ENCODE peak calls at places on chromosomes 2 and 18, in five cellular contexts. One of them, this sample, is unnamed.

GRCh38 chr2:176126929-176127768 is 2.4 kb upstream of the HOXD8 start:
- DNase-seq in HCT116: no peak
- DNase-seq in mammary epithelial cell: no peak
- DNase-seq in IMR-90: peak; percentile 58
- DNase-seq in fibroblast of lung: peak; percentile 73
- DNase-seq in this sample: peak; percentile 80

GRCh38 chr2:235523021-235523420 is 29.2 kb downstream of the AGAP1 start:
- DNase-seq in HCT116: no peak
- DNase-seq in fibroblast of lung: no peak
- DNase-seq in mammary epithelial cell: no peak
- DNase-seq in IMR-90: no peak
- DNase-seq in this sample: no peak

GRCh38 chr18:63237911-63238710 is 81.5 kb downstream of the BCL2 start:
- DNase-seq in IMR-90: peak; percentile 85
- DNase-seq in mammary epithelial cell: peak; percentile 72
- DNase-seq in HCT116: peak; percentile 31
- DNase-seq in fibroblast of lung: peak; percentile 96
- DNase-seq in this sample: peak; percentile 65

GRCh38 chr18:57054891-57055290 is 92.0 kb upstream of the BOD1L2 start:
- DNase-seq in IMR-90: no peak
- DNase-seq in mammary epithelial cell: no peak
- DNase-seq in HCT116: no peak
- DNase-seq in fibroblast of lung: no peak
- DNase-seq in this sample: no peak

GRCh38 chr2:235639387-235639786 is 145.5 kb downstream of the AGAP1 start:
- DNase-seq in mammary epithelial cell: peak; percentile 36
- DNase-seq in IMR-90: peak; percentile 95
- DNase-seq in fibroblast of lung: peak; percentile 91
- DNase-seq in HCT116: no peak
- DNase-seq in this sample: peak; percentile 65

GRCh38 chr2:28643911-28644334 is 107.7 kb upstream of the PPP1CB start:
- DNase-seq in HCT116: no peak
- DNase-seq in IMR-90: peak; percentile 72
- DNase-seq in mammary epithelial cell: peak; percentile 93
- DNase-seq in fibroblast of lung: peak; percentile 90
- DNase-seq in this sample: peak; percentile 65

GRCh38 chr2:31382452-31383120 is 32.0 kb downstream of the XDH start:
- DNase-seq in mammary epithelial cell: peak; percentile 56
- DNase-seq in fibroblast of lung: peak; percentile 40
- DNase-seq in IMR-90: peak; percentile 79
- DNase-seq in HCT116: no peak
- DNase-seq in this sample: no peak

GRCh38 chr2:187594801-187595200 is 40.6 kb upstream of the TFPI start:
- DNase-seq in IMR-90: peak; percentile 44
- DNase-seq in mammary epithelial cell: no peak
- DNase-seq in HCT116: no peak
- DNase-seq in fibroblast of lung: peak; percentile 65
- DNase-seq in this sample: no peak

GRCh38 chr2:223460774-223461211 is 141.4 kb downstream of the SCG2 start:
- DNase-seq in fibroblast of lung: peak; percentile 64
- DNase-seq in IMR-90: peak; percentile 82
- DNase-seq in mammary epithelial cell: peak; percentile 69
- DNase-seq in HCT116: peak; percentile 67
- DNase-seq in this sample: no peak

GRCh38 chr2:230891509-230891908 is 26.8 kb downstream of the ITM2C start:
- DNase-seq in HCT116: no peak
- DNase-seq in fibroblast of lung: no peak
- DNase-seq in mammary epithelial cell: no peak
- DNase-seq in IMR-90: no peak
- DNase-seq in this sample: no peak

GRCh38 chr18:48529796-48530195 is 9.0 kb upstream of the CTIF start:
- DNase-seq in fibroblast of lung: peak; percentile 45
- DNase-seq in HCT116: no peak
- DNase-seq in mammary epithelial cell: peak; percentile 76
- DNase-seq in IMR-90: peak; percentile 77
- DNase-seq in this sample: no peak

GRCh38 chr18:44716697-44717163 is 36.0 kb downstream of the SETBP1 start:
- DNase-seq in HCT116: no peak
- DNase-seq in mammary epithelial cell: peak; percentile 73
- DNase-seq in IMR-90: no peak
- DNase-seq in fibroblast of lung: no peak
- DNase-seq in this sample: no peak

GRCh38 chr18:29188760-29189159 is 1011.8 kb upstream of the CDH2 start:
- DNase-seq in mammary epithelial cell: peak; percentile 68
- DNase-seq in fibroblast of lung: no peak
- DNase-seq in IMR-90: peak; percentile 31
- DNase-seq in HCT116: no peak
- DNase-seq in this sample: no peak

GRCh38 chr2:197813093-197813787 is 8.8 kb downstream of the PLCL1 start:
- DNase-seq in fibroblast of lung: peak; percentile 53
- DNase-seq in IMR-90: peak; percentile 52
- DNase-seq in mammary epithelial cell: peak; percentile 41
- DNase-seq in HCT116: peak; percentile 12
- DNase-seq in this sample: peak; percentile 37

GRCh38 chr2:98583866-98584618 is 24.3 kb downstream of the COA5 start:
- DNase-seq in IMR-90: no peak
- DNase-seq in mammary epithelial cell: no peak
- DNase-seq in HCT116: no peak
- DNase-seq in fibroblast of lung: no peak
- DNase-seq in this sample: peak; percentile 62

GRCh38 chr2:159968282-159968900 is 94.0 kb downstream of the PLA2R1 start:
- DNase-seq in HCT116: peak; percentile 35
- DNase-seq in fibroblast of lung: peak; percentile 70
- DNase-seq in IMR-90: peak; percentile 41
- DNase-seq in mammary epithelial cell: peak; percentile 39
- DNase-seq in this sample: peak; percentile 57

GRCh38 chr18:74255022-74255658 is 36.6 kb downstream of the CYB5A start:
- DNase-seq in mammary epithelial cell: peak; percentile 2
- DNase-seq in HCT116: no peak
- DNase-seq in fibroblast of lung: peak; percentile 82
- DNase-seq in IMR-90: peak; percentile 12
- DNase-seq in this sample: no peak

GRCh38 chr2:74867841-74868658 is 34.1 kb downstream of the HK2 start:
- DNase-seq in fibroblast of lung: peak; percentile 75
- DNase-seq in HCT116: no peak
- DNase-seq in mammary epithelial cell: no peak
- DNase-seq in IMR-90: peak; percentile 88
- DNase-seq in this sample: peak; percentile 47
- H4K20me1 ChIP-seq in fibroblast of lung: no peaks in the 10 kb centered on the region
- H4K20me1 ChIP-seq in HCT116: peaks cover 3% of the 10 kb centered on the region
- H4K20me1 ChIP-seq in mammary epithelial cell: no peaks in the 10 kb centered on the region
- H4K20me1 ChIP-seq in IMR-90: peaks cover 47% of the 10 kb centered on the region
- H4K20me1 ChIP-seq in this sample: no peaks in the 10 kb centered on the region

GRCh38 chr2:201406077-201406662 is 45.1 kb downstream of the TRAK2 start:
- DNase-seq in HCT116: no peak
- DNase-seq in IMR-90: peak; percentile 87
- DNase-seq in fibroblast of lung: peak; percentile 97
- DNase-seq in mammary epithelial cell: peak; percentile 41
- DNase-seq in this sample: peak; percentile 41

GRCh38 chr2:201402651-201403573 is 45.8 kb upstream of the FLACC1 start:
- DNase-seq in fibroblast of lung: peak; percentile 68
- DNase-seq in IMR-90: peak; percentile 55
- DNase-seq in mammary epithelial cell: no peak
- DNase-seq in HCT116: no peak
- DNase-seq in this sample: no peak

GRCh38 chr2:201403904-201404303 is 46.8 kb upstream of the FLACC1 start:
- DNase-seq in IMR-90: peak; percentile 52
- DNase-seq in mammary epithelial cell: peak; percentile 63
- DNase-seq in HCT116: no peak
- DNase-seq in fibroblast of lung: peak; percentile 59
- DNase-seq in this sample: no peak

GRCh38 chr2:201404699-201405275 is 46.5 kb downstream of the TRAK2 start:
- DNase-seq in mammary epithelial cell: no peak
- DNase-seq in HCT116: no peak
- DNase-seq in IMR-90: no peak
- DNase-seq in fibroblast of lung: no peak
- DNase-seq in this sample: no peak

DNA sequence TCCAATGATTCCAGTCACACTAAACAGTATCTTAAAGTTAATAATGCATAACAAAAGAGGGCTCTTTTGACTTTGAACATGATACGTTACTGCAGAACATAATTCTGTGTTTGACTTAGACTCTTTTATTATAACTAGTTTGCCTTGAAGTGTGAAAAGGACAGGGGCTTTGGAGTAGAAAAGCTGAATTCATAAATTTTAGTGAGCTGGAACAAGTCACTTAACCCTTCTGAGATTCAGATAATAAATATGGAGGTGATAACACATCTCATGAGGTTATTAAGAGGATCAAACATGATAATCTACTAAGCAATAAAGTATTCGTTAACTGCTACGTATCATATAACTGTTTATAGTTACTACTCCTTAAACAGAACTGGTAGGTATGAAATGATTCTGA is 44.7 kb upstream of the FLACC1 start:
- DNase-seq in HCT116: no peak
- DNase-seq in mammary epithelial cell: no peak
- DNase-seq in IMR-90: no peak
- DNase-seq in fibroblast of lung: no peak
- DNase-seq in this sample: no peak
- H3K4me1 ChIP-seq in HCT116: peaks cover 7% of the 10 kb centered on the region
- H3K4me1 ChIP-seq in mammary epithelial cell: peaks cover 9% of the 10 kb centered on the region
- H3K4me1 ChIP-seq in IMR-90: peaks cover 9% of the 10 kb centered on the region
- H3K4me1 ChIP-seq in fibroblast of lung: peaks cover 4% of the 10 kb centered on the region
- H3K4me1 ChIP-seq in this sample: peaks cover 32% of the 10 kb centered on the region

DNA sequence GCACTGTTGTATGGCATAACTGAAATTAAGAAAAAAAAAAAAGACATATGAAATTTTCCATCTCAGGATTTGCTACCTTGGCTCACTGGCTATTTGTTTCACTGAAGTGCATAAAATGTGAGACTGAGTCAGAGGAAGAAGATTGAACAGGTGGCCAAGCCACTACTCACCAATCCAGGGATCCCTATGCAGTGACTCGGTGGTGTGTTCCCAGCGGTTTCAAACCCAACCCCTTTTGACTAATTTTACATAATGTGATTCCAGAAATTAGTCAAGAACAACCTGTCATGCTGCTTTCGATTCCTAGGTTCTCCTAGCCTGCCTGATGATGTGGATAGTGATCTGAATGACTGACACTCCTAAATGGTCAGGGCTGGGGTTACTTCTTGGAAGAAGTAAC is 77.3 kb downstream of the KLHL14 start:
- DNase-seq in fibroblast of lung: no peak
- DNase-seq in mammary epithelial cell: peak; percentile 8
- DNase-seq in HCT116: no peak
- DNase-seq in IMR-90: no peak
- DNase-seq in this sample: no peak
- H4K20me1 ChIP-seq in fibroblast of lung: no peaks in the 10 kb centered on the region
- H4K20me1 ChIP-seq in mammary epithelial cell: no peaks in the 10 kb centered on the region
- H4K20me1 ChIP-seq in HCT116: no peaks in the 10 kb centered on the region
- H4K20me1 ChIP-seq in IMR-90: no peaks in the 10 kb centered on the region
- H4K20me1 ChIP-seq in this sample: no peaks in the 10 kb centered on the region

GRCh38 chr18:7899078-7899477 is 332.0 kb downstream of the PTPRM start:
- DNase-seq in IMR-90: no peak
- DNase-seq in mammary epithelial cell: no peak
- DNase-seq in HCT116: no peak
- DNase-seq in fibroblast of lung: no peak
- DNase-seq in this sample: no peak

GRCh38 chr18:7902399-7902839 is 335.3 kb downstream of the PTPRM start:
- DNase-seq in mammary epithelial cell: no peak
- DNase-seq in HCT116: no peak
- DNase-seq in fibroblast of lung: peak; percentile 97
- DNase-seq in IMR-90: peak; percentile 99
- DNase-seq in this sample: peak; percentile 42

GRCh38 chr18:7904529-7904928 is 337.4 kb downstream of the PTPRM start:
- DNase-seq in mammary epithelial cell: peak; percentile 80
- DNase-seq in fibroblast of lung: peak; percentile 84
- DNase-seq in HCT116: no peak
- DNase-seq in IMR-90: peak; percentile 95
- DNase-seq in this sample: no peak

GRCh38 chr18:7898181-7898580 is 331.1 kb downstream of the PTPRM start:
- DNase-seq in mammary epithelial cell: no peak
- DNase-seq in IMR-90: no peak
- DNase-seq in HCT116: no peak
- DNase-seq in fibroblast of lung: no peak
- DNase-seq in this sample: no peak

GRCh38 chr18:7901657-7902056 is 334.5 kb downstream of the PTPRM start:
- DNase-seq in mammary epithelial cell: no peak
- DNase-seq in fibroblast of lung: peak; percentile 39
- DNase-seq in IMR-90: peak; percentile 29
- DNase-seq in HCT116: no peak
- DNase-seq in this sample: no peak
- H3K4me1 ChIP-seq in mammary epithelial cell: peaks cover 6% of the 10 kb centered on the region
- H3K4me1 ChIP-seq in fibroblast of lung: peaks cover 6% of the 10 kb centered on the region
- H3K4me1 ChIP-seq in IMR-90: peaks cover 20% of the 10 kb centered on the region
- H3K4me1 ChIP-seq in HCT116: no peaks in the 10 kb centered on the region
- H3K4me1 ChIP-seq in this sample: no peaks in the 10 kb centered on the region

DNA sequence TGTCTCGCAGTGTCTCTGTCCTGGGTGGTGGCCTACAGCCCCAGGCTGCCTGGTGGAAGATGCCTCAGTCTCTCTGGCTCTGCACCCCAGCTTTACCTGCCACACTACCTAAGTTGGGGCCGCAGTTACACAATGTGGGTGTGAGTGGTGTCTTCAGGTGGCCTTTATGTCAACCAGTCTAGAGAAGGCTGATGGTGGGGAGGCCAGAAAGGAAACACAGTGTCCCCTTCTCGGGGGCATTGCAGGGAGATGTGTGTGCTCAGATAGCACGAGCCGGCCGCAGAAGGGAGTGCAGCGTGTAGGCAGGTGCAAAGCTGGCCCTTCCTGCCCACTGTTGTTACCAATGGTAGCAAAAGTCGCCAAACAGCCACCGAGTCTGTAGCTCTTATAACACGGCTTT is 216.1 kb downstream of the SH3RF3 start:
- DNase-seq in fibroblast of lung: no peak
- DNase-seq in mammary epithelial cell: no peak
- DNase-seq in IMR-90: no peak
- DNase-seq in HCT116: no peak
- DNase-seq in this sample: no peak
- H4K20me1 ChIP-seq in fibroblast of lung: no peaks in the 10 kb centered on the region
- H4K20me1 ChIP-seq in mammary epithelial cell: no peaks in the 10 kb centered on the region
- H4K20me1 ChIP-seq in IMR-90: peaks cover 33% of the 10 kb centered on the region
- H4K20me1 ChIP-seq in HCT116: no peaks in the 10 kb centered on the region
- H4K20me1 ChIP-seq in this sample: no peaks in the 10 kb centered on the region

GRCh38 chr18:46104128-46104911 is at the start of gene HAUS1:
- DNase-seq in mammary epithelial cell: peak; percentile 86
- DNase-seq in fibroblast of lung: peak; percentile 74
- DNase-seq in IMR-90: peak; percentile 64
- DNase-seq in HCT116: peak; percentile 75
- DNase-seq in this sample: peak; percentile 95

GRCh38 chr18:46113751-46114150 is 9.6 kb downstream of the HAUS1 start:
- DNase-seq in IMR-90: no peak
- DNase-seq in fibroblast of lung: no peak
- DNase-seq in mammary epithelial cell: no peak
- DNase-seq in HCT116: no peak
- DNase-seq in this sample: no peak

GRCh38 chr18:46110406-46110805 is 6.2 kb downstream of the HAUS1 start:
- DNase-seq in fibroblast of lung: no peak
- DNase-seq in IMR-90: no peak
- DNase-seq in HCT116: no peak
- DNase-seq in mammary epithelial cell: peak; percentile 29
- DNase-seq in this sample: no peak

GRCh38 chr18:46109386-46109785 is 5.2 kb downstream of the HAUS1 start:
- DNase-seq in fibroblast of lung: no peak
- DNase-seq in mammary epithelial cell: no peak
- DNase-seq in HCT116: no peak
- DNase-seq in IMR-90: no peak
- DNase-seq in this sample: no peak
- H3K4me1 ChIP-seq in fibroblast of lung: no peaks in the 10 kb centered on the region
- H3K4me1 ChIP-seq in mammary epithelial cell: peaks cover 4% of the 10 kb centered on the region
- H3K4me1 ChIP-seq in HCT116: peaks cover 25% of the 10 kb centered on the region
- H3K4me1 ChIP-seq in IMR-90: no peaks in the 10 kb centered on the region
- H3K4me1 ChIP-seq in this sample: peaks cover 5% of the 10 kb centered on the region

This sample was measured in hepatocyte.